ENCODE peak calls at places on chromosomes 11 and 22, in four cellular contexts. V, W, X and G are unnamed samples.

GRCh38 chr11:117735350-117735977 is 61.6 kb downstream of the DSCAML1 start:
- DNase-seq in W (no peak), X (no peak), V (no peak), G (no peak)

GRCh38 chr11:107042748-107043147 is 24.5 kb upstream of the GUCY1A2 start:
- DNase-seq in X (no peak), W (no peak), V (peak), G (peak)

GRCh38 chr11:1486054-1486825 is at the start of gene MOB2:
- DNase-seq in W (no peak), X (no peak), V (no peak), G (no peak)

GRCh38 chr11:115552151-115552550 is 47.9 kb upstream of the CADM1 start:
- DNase-seq in W (no peak), X (no peak), V (no peak), G (no peak)

GRCh38 chr11:130861902-130862552 is 54.3 kb downstream of the SNX19 start:
- DNase-seq in W (no peak), V (peak), X (peak), G (peak)

GRCh38 chr11:35235944-35236666 is 97.1 kb downstream of the CD44 start:
- DNase-seq in W (no peak), V (peak), X (no peak), G (no peak)

GRCh38 chr22:49995413-49996191 is 17.0 kb downstream of the IL17REL start:
- DNase-seq in X (no peak), W (no peak), V (no peak), G (peak)

GRCh38 chr11:31805037-31805628 is 6.0 kb downstream of the PAX6 start:
- DNase-seq in W (no peak), V (no peak), X (no peak), G (peak)

GRCh38 chr11:59283311-59283710 is 70.6 kb upstream of the MPEG1 start:
- DNase-seq in X (no peak), V (no peak), W (no peak), G (no peak)

GRCh38 chr22:39567135-39567946 is 3.2 kb upstream of the CACNA1I start:
- DNase-seq in W (no peak), X (no peak), V (no peak), G (no peak)

GRCh38 chr22:37742374-37743092 is 45.7 kb downstream of the TRIOBP start:
- DNase-seq in V (no peak), X (no peak), W (no peak), G (no peak)

GRCh38 chr11:104772806-104773241 is 125.4 kb downstream of the CASP12 start:
- DNase-seq in X (no peak), V (no peak), W (no peak), G (peak)

GRCh38 chr11:9264381-9265210 is 554 bp downstream of the DENND5A start:
- DNase-seq in W (no peak), X (no peak), V (peak), G (peak)

GRCh38 chr11:108672113-108672512 is 7.2 kb downstream of the DDX10 start:
- DNase-seq in X (no peak), V (no peak), W (no peak), G (no peak)

GRCh38 chr11:620201-620600 is 4.5 kb upstream of the IRF7 start:
- DNase-seq in V (no peak), X (no peak), W (no peak), G (no peak)

GRCh38 chr11:95599959-95600586 is 189.5 kb downstream of the FAM76B start:
- DNase-seq in X (no peak), V (no peak), W (no peak), G (peak)

GRCh38 chr11:22304337-22304961 is 33.7 kb upstream of the SLC17A6 start:
- DNase-seq in X (no peak), V (peak), W (no peak), G (peak)

GRCh38 chr11:35721576-35722341 is 59.2 kb downstream of the TRIM44 start:
- DNase-seq in V (no peak), X (no peak), W (no peak), G (no peak)

GRCh38 chr11:103384652-103385051 is 275.4 kb downstream of the DYNC2H1 start:
- DNase-seq in X (no peak), W (no peak), V (no peak), G (no peak)

GRCh38 chr11:109794501-109794900 is 298.7 kb upstream of the ZC3H12C start:
- DNase-seq in V (no peak), X (no peak), W (no peak), G (no peak)

GRCh38 chr22:22374163-22374562 is 129.6 kb downstream of the VPREB1 start:
- DNase-seq in W (no peak), V (no peak), X (no peak), G (no peak)

GRCh38 chr11:29842061-29842460 is 174.8 kb downstream of the KCNA4 start:
- DNase-seq in X (no peak), W (no peak), V (no peak), G (no peak)

GRCh38 chr11:58741127-58741526 is 9.4 kb upstream of the GLYAT start:
- DNase-seq in X (no peak), W (no peak), V (no peak), G (no peak)

GRCh38 chr11:46238967-46239800 is 38.3 kb upstream of the CREB3L1 start:
- DNase-seq in V (peak), X (peak), W (no peak), G (peak)

GRCh38 chr11:32088117-32088941 is 2.5 kb upstream of the RCN1 start:
- DNase-seq in X (no peak), W (peak), V (peak), G (peak)

DNA sequence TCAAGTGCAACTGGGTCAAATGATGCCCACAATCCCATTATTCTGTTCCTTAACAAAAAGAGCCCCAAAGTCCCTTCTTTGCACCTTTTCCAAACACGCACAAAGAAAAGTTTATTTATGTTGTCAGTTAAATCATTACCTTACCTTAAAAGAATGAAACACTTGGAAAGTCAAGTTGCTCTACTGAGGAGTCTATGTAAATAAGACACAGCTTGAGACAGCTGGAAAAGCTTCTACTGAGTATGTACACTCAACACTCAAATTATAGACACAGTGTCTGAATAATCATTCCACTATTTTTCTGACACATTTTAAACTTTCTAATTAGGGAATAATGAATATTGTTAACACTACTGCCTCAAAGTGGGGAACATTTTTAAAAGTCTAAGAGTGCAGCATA is 21.6 kb upstream of the PHLDA2 start:
- DNase-seq in V (no peak), X (no peak), W (no peak), G (no peak)
- TF ChIP-seq JUND in V (no peak), X (no peak), W (no peak), G (no peak)

GRCh38 chr11:64340671-64341335 is 799 bp downstream of the CCDC88B start:
- DNase-seq in V (no peak), W (no peak), X (no peak), G (peak)
- TF ChIP-seq JUND in V (no peak), W (no peak), X (no peak), G (no peak)

GRCh38 chr11:68897441-68897840 is 6.2 kb downstream of the MRPL21 start:
- DNase-seq in V (no peak), W (no peak), X (no peak), G (no peak)
- TF ChIP-seq JUND in V (no peak), W (no peak), X (no peak), G (no peak)

DNA sequence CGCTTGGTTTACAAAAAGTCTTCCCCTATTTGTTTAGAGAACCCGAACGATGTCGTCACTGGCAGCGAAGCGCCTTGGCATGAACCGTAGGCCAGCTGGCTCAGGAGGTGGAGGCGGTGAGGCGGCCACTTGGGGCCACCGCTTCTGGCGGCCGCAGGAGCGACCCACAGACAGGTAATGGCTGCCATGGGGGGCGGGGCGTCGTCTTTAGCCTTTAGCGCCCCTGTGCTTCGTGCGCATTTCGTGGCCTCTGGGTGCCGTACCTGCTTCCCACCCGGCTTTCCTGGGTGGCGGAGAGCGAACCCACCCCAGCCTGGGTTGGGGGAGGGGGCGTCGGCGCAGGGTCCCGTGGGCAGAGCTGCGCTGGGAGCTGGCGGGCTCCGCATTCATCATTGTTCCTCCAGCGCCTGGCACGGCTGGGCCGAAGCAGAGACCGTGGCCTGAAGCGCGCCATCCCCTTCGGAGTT is 470 bp upstream of the OSBP2 start:
- DNase-seq in V (peak), W (no peak), X (peak), G (peak)
- TF ChIP-seq JUND in V (no peak), W (no peak), X (no peak), G (no peak)

GRCh38 chr11:65742353-65742752 is 21.8 kb upstream of the RNASEH2C start:
- DNase-seq in X (no peak), V (no peak), W (no peak), G (no peak)
- TF ChIP-seq JUND in X (no peak), V (no peak), W (no peak), G (no peak)

GRCh38 chr11:3122775-3123201 is 42.3 kb downstream of the OSBPL5 start:
- DNase-seq in V (no peak), W (no peak), X (no peak), G (peak)

GRCh38 chr11:3124821-3125220 is 40.3 kb downstream of the OSBPL5 start:
- DNase-seq in W (no peak), V (no peak), X (no peak), G (no peak)

GRCh38 chr11:3123316-3123715 is 41.8 kb downstream of the OSBPL5 start:
- DNase-seq in V (no peak), W (no peak), X (no peak), G (peak)

GRCh38 chr11:3121931-3122774 is 43.0 kb downstream of the OSBPL5 start:
- DNase-seq in W (no peak), V (no peak), X (no peak), G (peak)

GRCh38 chr11:3123761-3124733 is 41.1 kb downstream of the OSBPL5 start:
- DNase-seq in W (no peak), V (peak), X (no peak), G (peak)
- TF ChIP-seq JUND in W (no peak), V (no peak), X (no peak), G (no peak)

GRCh38 chr11:57205046-57205671 is 23.4 kb downstream of the LRRC55 start:
- DNase-seq in V (peak), X (no peak), W (no peak), G (no peak)
- TF ChIP-seq JUND in V (no peak), X (no peak), W (no peak), G (no peak)

GRCh38 chr11:11856638-11857037 is 14.9 kb downstream of the USP47 start:
- DNase-seq in V (no peak), X (no peak), W (peak), G (no peak)
- TF ChIP-seq JUND in V (no peak), X (no peak), W (no peak), G (no peak)

GRCh38 chr22:46111645-46112306 is 38.5 kb upstream of the PPARA start:
- DNase-seq in X (no peak), W (no peak), V (no peak), G (no peak)

GRCh38 chr22:46108564-46109473 is 41.5 kb upstream of the PPARA start:
- DNase-seq in V (no peak), W (no peak), X (no peak), G (peak)

GRCh38 chr22:46112405-46112804 is 37.9 kb upstream of the PPARA start:
- DNase-seq in X (no peak), V (no peak), W (no peak), G (no peak)

GRCh38 chr22:46109474-46110003 is 40.8 kb upstream of the PPARA start:
- DNase-seq in X (no peak), W (no peak), V (no peak), G (no peak)

GRCh38 chr22:46110215-46110614 is 40.1 kb upstream of the PPARA start:
- DNase-seq in V (no peak), X (no peak), W (no peak), G (no peak)
- TF ChIP-seq JUND in V (no peak), X (peak), W (no peak), G (no peak)